ENCODE peak calls at places on chromosomes 1 and 21, in five cellular contexts. P is CD4-positive, alpha-beta T cell; N is neural progenitor cell; T is A549; H is fibroblast of mammary gland. A is an unnamed sample.

GRCh38 chr1:117655220-117655577 is 49.4 kb downstream of the TENT5C start:
- DNase-seq in P (no peak), N (no peak), T (peak; percentile 71), H (no peak), A (no peak)

GRCh38 chr1:84724128-84724860 is 34.0 kb upstream of the SSX2IP start:
- DNase-seq in P (peak; percentile 34), N (peak; percentile 54), T (peak; percentile 11), H (no peak), A (no peak)

GRCh38 chr1:186535388-186536133 is 74.6 kb upstream of the PDC start:
- DNase-seq in P (no peak), N (no peak), T (peak; percentile 50), H (peak; percentile 97), A (no peak)

GRCh38 chr1:17212487-17213121 is 7.7 kb downstream of the PADI1 start:
- DNase-seq in P (peak; percentile 73), N (peak; percentile 43), T (no peak), H (peak; percentile 22), A (no peak)

GRCh38 chr21:33070921-33071877 is 1.3 kb downstream of the OLIG1 start:
- DNase-seq in P (no peak), N (peak; percentile 60), T (peak; percentile 30), H (no peak), A (no peak)

GRCh38 chr1:11158291-11158690 is 30.9 kb upstream of the ANGPTL7 start:
- DNase-seq in P (no peak), N (no peak), T (no peak), H (no peak), A (no peak)

GRCh38 chr21:33247596-33247995 is 17.9 kb downstream of the IFNAR2 start:
- DNase-seq in P (no peak), N (no peak), T (no peak), H (no peak), A (no peak)

GRCh38 chr1:28199328-28200233 is 23.1 kb upstream of the PTAFR start:
- DNase-seq in P (peak; percentile 37), N (no peak), T (no peak), H (no peak), A (no peak)

GRCh38 chr1:25620211-25620610 is 3.6 kb downstream of the MAN1C1 start:
- DNase-seq in P (no peak), N (no peak), T (no peak), H (no peak), A (no peak)

GRCh38 chr21:22795091-22795490 is 1796.9 kb downstream of the NCAM2 start:
- DNase-seq in P (no peak), N (no peak), T (no peak), H (no peak), A (no peak)

GRCh38 chr1:165284471-165284870 is 72.0 kb downstream of the LMX1A start:
- DNase-seq in P (no peak), N (no peak), T (no peak), H (no peak), A (no peak)

GRCh38 chr1:198201956-198202784 is 45.4 kb downstream of the NEK7 start:
- DNase-seq in P (no peak), N (no peak), T (no peak), H (no peak), A (no peak)

GRCh38 chr1:223810586-223810985 is 35.2 kb downstream of the TP53BP2 start:
- DNase-seq in P (no peak), N (no peak), T (no peak), H (peak; percentile 18), A (no peak)

GRCh38 chr1:116820362-116820761 is 66.1 kb downstream of the CD2 start:
- DNase-seq in P (no peak), N (no peak), T (peak; percentile 59), H (peak; percentile 93), A (no peak)

GRCh38 chr1:38474738-38475623 is 384.6 kb downstream of the RRAGC start:
- DNase-seq in P (no peak), N (peak; percentile 25), T (no peak), H (no peak), A (no peak)

GRCh38 chr1:41622402-41622801 is 137.9 kb upstream of the EDN2 start:
- DNase-seq in P (no peak), N (no peak), T (no peak), H (no peak), A (no peak)

GRCh38 chr21:36330904-36331303 is 10.9 kb downstream of the MORC3 start:
- DNase-seq in P (peak; percentile 16), N (peak; percentile 57), T (peak; percentile 53), H (peak; percentile 65), A (no peak)

GRCh38 chr1:29033829-29034466 is 89.8 kb downstream of the TMEM200B start:
- DNase-seq in P (no peak), N (peak; percentile 27), T (peak; percentile 46), H (peak; percentile 59), A (no peak)

GRCh38 chr1:53754484-53755312 is 15.7 kb upstream of the GLIS1 start:
- DNase-seq in P (no peak), N (peak; percentile 75), T (peak; percentile 48), H (peak; percentile 80), A (no peak)

GRCh38 chr1:225823811-225824261 is 13.9 kb downstream of the EPHX1 start:
- DNase-seq in P (no peak), N (no peak), T (no peak), H (no peak), A (no peak)

GRCh38 chr1:170318736-170319135 is 173.0 kb downstream of the NTMT2 start:
- DNase-seq in P (no peak), N (no peak), T (no peak), H (peak; percentile 28), A (no peak)

GRCh38 chr1:59804301-59804700 is 10.4 kb upstream of the HOOK1 start:
- DNase-seq in P (no peak), N (no peak), T (no peak), H (peak; percentile 6), A (no peak)

GRCh38 chr1:111847519-111847918 is 91.8 kb downstream of the DDX20 start:
- DNase-seq in P (no peak), N (no peak), T (no peak), H (no peak), A (no peak)

GRCh38 chr1:156513189-156513588 is 12.6 kb upstream of the MEF2D start:
- DNase-seq in P (no peak), N (no peak), T (no peak), H (no peak), A (no peak)

GRCh38 chr1:214439352-214440119 is 111.9 kb downstream of the PTPN14 start:
- DNase-seq in P (no peak), N (no peak), T (peak; percentile 76), H (peak; percentile 95), A (no peak)

GRCh38 chr1:24643362-24644346 is 552 bp downstream of the SRRM1 start:
- DNase-seq in P (no peak), N (peak; percentile 38), T (peak; percentile 12), H (no peak), A (no peak)

GRCh38 chr1:115429884-115430283 is 91.8 kb upstream of the NGF start:
- DNase-seq in P (no peak), N (no peak), T (no peak), H (peak; percentile 79), A (no peak)

GRCh38 chr1:21574464-21575151 is 65.4 kb downstream of the ALPL start:
- DNase-seq in P (no peak), N (peak; percentile 86), T (no peak), H (peak; percentile 77), A (no peak)

GRCh38 chr1:58841455-58841854 is 57.6 kb upstream of the JUN start:
- DNase-seq in P (no peak), N (peak; percentile 34), T (peak; percentile 53), H (peak; percentile 19), A (no peak)

GRCh38 chr1:151476083-151476482 is 16.8 kb upstream of the POGZ start:
- DNase-seq in P (no peak), N (no peak), T (no peak), H (no peak), A (no peak)

GRCh38 chr1:53317651-53318539 is 10.0 kb downstream of the LRP8 start:
- DNase-seq in P (no peak), N (no peak), T (no peak), H (no peak), A (no peak)

GRCh38 chr1:5269901-5270300 is 615.5 kb downstream of the AJAP1 start:
- DNase-seq in P (no peak), N (no peak), T (no peak), H (no peak), A (no peak)
- TF ChIP-seq CTCF in P (no peak), N (no peak), T (no peak), H (no peak), A (no peak)

GRCh38 chr1:193408782-193409293 is 222.4 kb upstream of the B3GALT2 start:
- DNase-seq in P (no peak), N (peak; percentile 13), T (peak; percentile 43), H (peak; percentile 37), A (no peak)
- TF ChIP-seq CTCF in P (no peak), N (no peak), T (no peak), H (no peak), A (no peak)

GRCh38 chr21:35207322-35207721 is 158.2 kb upstream of the RUNX1 start:
- DNase-seq in P (no peak), N (no peak), T (no peak), H (no peak), A (no peak)

GRCh38 chr21:35206141-35207125 is 157.3 kb upstream of the RUNX1 start:
- DNase-seq in P (no peak), N (no peak), T (no peak), H (no peak), A (no peak)

GRCh38 chr21:35204125-35204524 is 155.0 kb upstream of the RUNX1 start:
- DNase-seq in P (no peak), N (no peak), T (no peak), H (peak; percentile 56), A (no peak)

GRCh38 chr21:35203093-35204021 is 154.3 kb upstream of the RUNX1 start:
- DNase-seq in P (no peak), N (no peak), T (no peak), H (peak; percentile 92), A (no peak)

DNA sequence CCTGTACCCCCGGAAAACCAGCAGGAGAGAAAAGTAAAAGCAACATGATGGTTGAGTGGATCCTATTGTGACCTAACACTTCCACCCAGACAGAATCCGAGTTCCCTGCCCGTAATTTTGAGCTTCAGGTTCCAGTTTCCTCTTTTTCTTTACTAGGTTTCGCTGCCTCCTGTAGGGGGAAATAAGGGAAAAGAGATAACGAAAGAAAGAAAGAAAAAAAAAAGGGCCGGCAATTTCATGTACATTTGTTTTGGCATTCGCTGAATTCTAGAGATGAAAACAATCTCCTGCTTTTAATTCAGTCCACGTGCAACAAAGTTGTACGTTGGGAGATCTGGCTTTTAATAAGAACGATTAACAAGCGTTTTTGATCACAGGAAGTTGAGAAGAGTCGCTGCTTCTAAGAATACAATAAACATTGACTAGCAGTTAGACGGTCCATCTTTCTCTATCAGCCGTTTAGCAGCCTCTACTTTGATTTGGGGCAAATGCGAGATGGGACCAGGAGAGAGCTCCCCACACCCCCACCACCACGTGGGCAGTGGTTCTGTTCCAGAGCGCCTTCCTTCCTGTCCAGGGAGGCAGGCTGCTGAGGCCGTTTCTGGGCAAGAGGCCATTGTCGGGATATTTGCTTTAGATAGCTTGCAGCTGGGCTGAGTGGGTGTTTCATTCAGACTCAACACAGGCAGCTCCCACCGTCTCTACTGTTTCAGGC is 155.9 kb upstream of the RUNX1 start:
- DNase-seq in P (no peak), N (no peak), T (no peak), H (peak; percentile 95), A (no peak)
- TF ChIP-seq CTCF in P (no peak), N (no peak), T (no peak), H (peak; percentile 16), A (no peak)

DNA sequence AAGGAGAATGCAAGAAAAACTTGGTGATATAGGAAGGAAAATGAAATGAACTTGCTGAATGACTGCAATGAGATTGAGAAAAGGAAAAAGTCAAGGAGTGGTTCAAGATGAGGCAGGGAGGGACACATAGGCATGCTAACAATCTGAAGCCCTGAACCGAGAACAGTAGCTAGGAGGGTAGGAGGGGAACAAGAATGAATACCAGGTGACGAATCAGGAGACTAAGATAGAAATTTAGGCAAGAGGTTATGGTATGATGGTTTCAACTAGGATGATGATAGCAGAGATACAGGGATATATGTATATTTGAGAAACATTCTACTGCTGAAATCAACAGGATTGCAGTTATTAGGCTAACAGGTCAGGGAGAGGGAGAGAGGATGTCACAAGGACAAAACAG is 44.1 kb downstream of the SMYD3 start:
- DNase-seq in P (no peak), N (no peak), T (no peak), H (no peak), A (no peak)
- TF ChIP-seq CTCF in P (no peak), N (no peak), T (no peak), H (no peak), A (no peak)

A was measured in progenitor cell of endocrine pancreas.